ENCODE peak calls at places on chromosomes 12 and 14, in ten cellular contexts. G is activated CD8-positive, alpha-beta memory T cell treated with anti-CD3 and anti-CD28 coated beads for 48 hours; L is C1 segment of cervical spinal cord; P is stimulated activated CD4-positive, alpha-beta T cell treated with anti-CD3 and anti-CD28 coated beads, Interleukin-1b, Interleukin-23, amount 100 ng/mL, for 24 hours; N is T-helper 2 cell; D is KG1; K is naive thymus-derived CD8-positive, alpha-beta T cell; S is dermis microvascular lymphatic vessel endothelial cell; J is pons; U is tibial artery. R is an unnamed sample.

GRCh38 chr12:79573820-79574219 is 116.9 kb downstream of the PAWR start:
- DNase-seq in D (no peak), L (no peak), K (no peak), P (no peak), U (no peak), J (no peak), N (no peak), S (no peak), G (no peak), R (no peak)

GRCh38 chr12:112031472-112031871 is 18.2 kb downstream of the ERP29 start:
- DNase-seq in N (no peak), J (no peak), D (no peak), U (no peak), P (no peak), S (peak; percentile 48), L (no peak), G (no peak), K (no peak), R (no peak)

GRCh38 chr12:13090054-13090453 is 13.4 kb downstream of the GSG1 start:
- DNase-seq in K (no peak), S (no peak), D (no peak), N (no peak), P (no peak), G (no peak), J (no peak), L (no peak), U (no peak), R (no peak)

GRCh38 chr12:108839890-108840230 is 17.5 kb downstream of the SSH1 start:
- DNase-seq in J (no peak), N (no peak), P (no peak), L (no peak), K (no peak), D (no peak), G (no peak), U (no peak), S (no peak), R (no peak)

GRCh38 chr12:117069126-117069788 is 30.0 kb downstream of the TESC start:
- DNase-seq in K (no peak), P (no peak), G (no peak), J (no peak), D (no peak), U (no peak), L (no peak), S (no peak), N (no peak), R (no peak)

GRCh38 chr12:97323154-97323553 is 139.4 kb upstream of the RMST start:
- DNase-seq in D (no peak), S (no peak), G (no peak), P (no peak), K (no peak), N (no peak), U (no peak), J (no peak), L (no peak), R (no peak)

GRCh38 chr12:129089576-129089975 is 236.3 kb downstream of the GLT1D1 start:
- DNase-seq in N (no peak), D (no peak), P (no peak), K (no peak), U (no peak), G (no peak), J (no peak), S (no peak), L (no peak), R (no peak)

GRCh38 chr12:78483767-78484315 is 380.7 kb upstream of the SYT1 start:
- DNase-seq in U (no peak), L (no peak), D (no peak), K (no peak), G (no peak), N (no peak), S (no peak), P (no peak), J (no peak), R (peak; percentile 78)

GRCh38 chr14:104880584-104881210 is 15.6 kb downstream of the CEP170B start:
- DNase-seq in J (no peak), S (no peak), N (no peak), L (no peak), U (no peak), P (no peak), D (no peak), K (no peak), G (no peak), R (no peak)